ENCODE peak calls at places on chromosomes 2 and 18, in six cellular contexts. One of them, this sample, is unnamed.

GRCh38 chr2:59041139-59041538 is 800.0 kb upstream of the FANCL start:
- DNase-seq in prostate gland: no peak
- DNase-seq in colonic mucosa: no peak
- DNase-seq in ovary: no peak
- DNase-seq in PC-9: no peak
- DNase-seq in HL-60: no peak
- DNase-seq in this sample: no peak

GRCh38 chr2:138084206-138084605 is 119.9 kb downstream of the HNMT start:
- DNase-seq in prostate gland: no peak
- DNase-seq in PC-9: no peak
- DNase-seq in ovary: no peak
- DNase-seq in colonic mucosa: no peak
- DNase-seq in HL-60: no peak
- DNase-seq in this sample: no peak

GRCh38 chr2:222214885-222215284 is 83.9 kb downstream of the PAX3 start:
- DNase-seq in ovary: no peak
- DNase-seq in prostate gland: no peak
- DNase-seq in colonic mucosa: no peak
- DNase-seq in PC-9: no peak
- DNase-seq in HL-60: no peak
- DNase-seq in this sample: no peak

GRCh38 chr18:76405761-76406356 is 89.2 kb downstream of the ZNF516 start:
- DNase-seq in ovary: peak; percentile 67
- DNase-seq in HL-60: peak; percentile 54
- DNase-seq in PC-9: no peak
- DNase-seq in prostate gland: peak; percentile 70
- DNase-seq in colonic mucosa: peak; percentile 52
- DNase-seq in this sample: no peak

GRCh38 chr2:55926246-55926645 is 2.7 kb upstream of the EFEMP1 start:
- DNase-seq in PC-9: no peak
- DNase-seq in colonic mucosa: no peak
- DNase-seq in ovary: no peak
- DNase-seq in HL-60: no peak
- DNase-seq in prostate gland: no peak
- DNase-seq in this sample: no peak

GRCh38 chr18:47151457-47151856 is 1.2 kb upstream of the HDHD2 start:
- DNase-seq in prostate gland: no peak
- DNase-seq in PC-9: no peak
- DNase-seq in ovary: no peak
- DNase-seq in HL-60: no peak
- DNase-seq in colonic mucosa: no peak
- DNase-seq in this sample: no peak

GRCh38 chr18:11516988-11517630 is 92.3 kb upstream of the SLC35G4 start:
- DNase-seq in colonic mucosa: no peak
- DNase-seq in PC-9: no peak
- DNase-seq in ovary: no peak
- DNase-seq in prostate gland: no peak
- DNase-seq in HL-60: no peak
- DNase-seq in this sample: peak; percentile 63

GRCh38 chr2:71963295-71963694 is 184.4 kb downstream of the CYP26B1 start:
- DNase-seq in colonic mucosa: no peak
- DNase-seq in ovary: no peak
- DNase-seq in HL-60: no peak
- DNase-seq in PC-9: no peak
- DNase-seq in prostate gland: no peak
- DNase-seq in this sample: no peak

GRCh38 chr2:43375746-43376522 is 149.5 kb upstream of the ZFP36L2 start:
- DNase-seq in ovary: no peak
- DNase-seq in HL-60: no peak
- DNase-seq in colonic mucosa: no peak
- DNase-seq in PC-9: no peak
- DNase-seq in prostate gland: no peak
- DNase-seq in this sample: no peak

GRCh38 chr18:79771446-79772107 is 26.2 kb upstream of the KCNG2 start:
- DNase-seq in colonic mucosa: no peak
- DNase-seq in ovary: no peak
- DNase-seq in PC-9: no peak
- DNase-seq in prostate gland: no peak
- DNase-seq in HL-60: no peak
- DNase-seq in this sample: no peak

GRCh38 chr2:79275863-79276262 is 116.3 kb upstream of the REG3A start:
- DNase-seq in prostate gland: no peak
- DNase-seq in ovary: no peak
- DNase-seq in PC-9: no peak
- DNase-seq in colonic mucosa: no peak
- DNase-seq in HL-60: no peak
- DNase-seq in this sample: no peak

GRCh38 chr2:67130526-67131309 is 266.4 kb upstream of the ETAA1 start:
- DNase-seq in HL-60: no peak
- DNase-seq in PC-9: no peak
- DNase-seq in ovary: no peak
- DNase-seq in colonic mucosa: no peak
- DNase-seq in prostate gland: no peak
- DNase-seq in this sample: no peak

GRCh38 chr2:236570081-236570979 is 705 bp downstream of the ACKR3 start:
- DNase-seq in prostate gland: no peak
- DNase-seq in ovary: no peak
- DNase-seq in colonic mucosa: no peak
- DNase-seq in HL-60: no peak
- DNase-seq in PC-9: no peak
- DNase-seq in this sample: no peak

GRCh38 chr2:232368311-232368731 is 10.2 kb upstream of the ALPP start:
- DNase-seq in prostate gland: no peak
- DNase-seq in colonic mucosa: no peak
- DNase-seq in ovary: no peak
- DNase-seq in HL-60: no peak
- DNase-seq in PC-9: no peak
- DNase-seq in this sample: no peak

GRCh38 chr2:112305132-112305531 is 29.7 kb downstream of the ZC3H6 start:
- DNase-seq in ovary: no peak
- DNase-seq in prostate gland: no peak
- DNase-seq in HL-60: no peak
- DNase-seq in PC-9: no peak
- DNase-seq in colonic mucosa: no peak
- DNase-seq in this sample: no peak
- H3K27me3 ChIP-seq in ovary: no peaks in the 10 kb centered on the region
- H3K27me3 ChIP-seq in prostate gland: no peaks in the 10 kb centered on the region
- H3K27me3 ChIP-seq in HL-60: no peaks in the 10 kb centered on the region
- H3K27me3 ChIP-seq in PC-9: no peaks in the 10 kb centered on the region
- H3K27me3 ChIP-seq in colonic mucosa: no peaks in the 10 kb centered on the region
- H3K27me3 ChIP-seq in this sample: no peaks in the 10 kb centered on the region

DNA sequence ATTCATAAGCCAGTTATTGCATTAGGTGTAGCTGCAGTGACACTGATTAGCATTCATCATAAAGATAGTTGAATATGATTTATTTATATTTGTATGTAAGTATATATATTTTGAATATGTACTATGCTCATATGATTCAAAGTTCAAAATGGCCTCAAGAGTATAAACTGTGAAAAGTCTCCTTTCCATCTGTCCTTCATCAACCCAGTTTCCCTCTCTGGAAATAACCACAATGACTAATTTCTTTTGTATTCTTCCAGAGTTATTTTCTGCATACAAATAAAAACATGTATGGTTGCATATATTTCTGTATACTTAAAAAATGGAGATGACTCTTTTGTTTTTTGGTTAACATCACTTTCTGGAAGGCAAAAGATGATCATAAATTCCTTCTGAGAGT is 95.2 kb downstream of the CAMKMT start:
- DNase-seq in colonic mucosa: no peak
- DNase-seq in ovary: no peak
- DNase-seq in HL-60: no peak
- DNase-seq in prostate gland: no peak
- DNase-seq in PC-9: no peak
- DNase-seq in this sample: no peak
- H3K4me3 ChIP-seq in colonic mucosa: no peak overlapping the region
- H3K4me3 ChIP-seq in ovary: no peak overlapping the region
- H3K4me3 ChIP-seq in HL-60: no peak overlapping the region
- H3K4me3 ChIP-seq in prostate gland: no peak overlapping the region
- H3K4me3 ChIP-seq in PC-9: no peak overlapping the region
- H3K4me3 ChIP-seq in this sample: no peak overlapping the region

GRCh38 chr2:217953011-217953481 is 49.7 kb downstream of the TNS1 start:
- DNase-seq in prostate gland: no peak
- DNase-seq in colonic mucosa: no peak
- DNase-seq in ovary: peak; percentile 72
- DNase-seq in PC-9: no peak
- DNase-seq in HL-60: no peak
- DNase-seq in this sample: no peak

GRCh38 chr2:217951521-217952247 is 51.1 kb downstream of the TNS1 start:
- DNase-seq in prostate gland: no peak
- DNase-seq in colonic mucosa: no peak
- DNase-seq in ovary: peak; percentile 60
- DNase-seq in PC-9: peak; percentile 66
- DNase-seq in HL-60: no peak
- DNase-seq in this sample: no peak

GRCh38 chr2:217953531-217953932 is 49.3 kb downstream of the TNS1 start:
- DNase-seq in prostate gland: no peak
- DNase-seq in PC-9: no peak
- DNase-seq in colonic mucosa: no peak
- DNase-seq in HL-60: no peak
- DNase-seq in ovary: peak; percentile 55
- DNase-seq in this sample: no peak

GRCh38 chr2:217951091-217951490 is 51.7 kb downstream of the TNS1 start:
- DNase-seq in HL-60: no peak
- DNase-seq in colonic mucosa: no peak
- DNase-seq in prostate gland: no peak
- DNase-seq in PC-9: no peak
- DNase-seq in ovary: no peak
- DNase-seq in this sample: no peak

GRCh38 chr2:217952409-217952808 is 50.4 kb downstream of the TNS1 start:
- DNase-seq in ovary: peak; percentile 18
- DNase-seq in PC-9: no peak
- DNase-seq in colonic mucosa: no peak
- DNase-seq in HL-60: no peak
- DNase-seq in prostate gland: no peak
- DNase-seq in this sample: no peak
- H3K27ac ChIP-seq in ovary: peak overlapping the region; percentile 23
- H3K27ac ChIP-seq in PC-9: no peak overlapping the region
- H3K27ac ChIP-seq in colonic mucosa: no peak overlapping the region
- H3K27ac ChIP-seq in HL-60: no peak overlapping the region
- H3K27ac ChIP-seq in prostate gland: peak overlapping the region; percentile 72
- H3K27ac ChIP-seq in this sample: peak overlapping the region; percentile 74

DNA sequence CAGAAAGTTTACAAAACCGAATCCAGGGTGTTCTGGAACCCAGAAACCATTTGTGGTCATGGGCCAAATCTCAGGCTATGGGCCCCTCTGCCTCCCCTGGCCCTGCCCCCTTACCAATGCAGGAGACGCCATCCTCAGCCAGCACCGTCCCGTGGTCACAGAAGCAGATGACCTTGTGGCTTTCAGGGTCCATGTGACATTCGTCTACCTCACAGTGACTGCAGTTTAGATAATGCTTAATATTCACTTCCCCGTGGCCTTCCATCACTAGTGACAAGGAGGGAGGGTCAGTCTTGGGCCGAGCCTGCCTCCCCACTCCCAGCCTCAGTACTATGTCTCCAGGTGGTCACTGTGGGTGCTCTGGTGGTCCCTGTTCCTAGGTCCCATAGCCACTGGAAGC is 111.6 kb downstream of the CLIP4 start:
- DNase-seq in HL-60: no peak
- DNase-seq in PC-9: no peak
- DNase-seq in ovary: no peak
- DNase-seq in colonic mucosa: no peak
- DNase-seq in prostate gland: no peak
- DNase-seq in this sample: no peak
- H3K27me3 ChIP-seq in HL-60: peaks cover 2% of the 10 kb centered on the region
- H3K27me3 ChIP-seq in PC-9: peaks cover 40% of the 10 kb centered on the region
- H3K27me3 ChIP-seq in ovary: no peaks in the 10 kb centered on the region
- H3K27me3 ChIP-seq in colonic mucosa: no peaks in the 10 kb centered on the region
- H3K27me3 ChIP-seq in prostate gland: no peaks in the 10 kb centered on the region
- H3K27me3 ChIP-seq in this sample: no peaks in the 10 kb centered on the region

DNA sequence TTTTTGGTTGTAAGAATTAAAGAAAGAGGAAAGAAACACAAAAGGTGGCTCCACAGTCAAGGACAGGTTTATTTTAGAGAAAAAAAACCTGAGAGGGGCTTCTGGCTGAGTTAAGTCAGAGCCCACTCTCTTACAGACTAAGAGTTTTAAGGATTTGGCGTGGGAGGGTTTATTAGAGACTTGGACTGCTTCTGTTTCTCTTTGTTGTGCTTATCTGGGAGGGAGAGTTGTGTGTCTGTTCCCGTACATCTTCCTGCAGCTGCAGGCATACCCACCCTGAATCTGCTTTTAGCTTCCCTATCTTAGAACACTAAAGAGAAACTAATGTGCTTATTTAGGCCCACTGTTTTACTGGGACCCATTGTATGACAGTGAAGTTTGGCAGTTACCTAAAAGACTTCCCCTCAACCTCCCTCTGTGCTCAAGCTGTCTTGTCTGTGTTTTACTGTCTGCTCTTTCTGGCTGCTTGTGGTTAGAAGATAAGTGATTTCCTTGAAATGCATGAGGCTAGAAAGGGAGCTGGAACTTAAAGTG is 2.7 kb downstream of the RSAD2 start:
- DNase-seq in ovary: no peak
- DNase-seq in HL-60: peak; percentile 36
- DNase-seq in PC-9: no peak
- DNase-seq in colonic mucosa: no peak
- DNase-seq in prostate gland: no peak
- DNase-seq in this sample: no peak
- H3K4me3 ChIP-seq in ovary: no peak overlapping the region
- H3K4me3 ChIP-seq in HL-60: no peak overlapping the region
- H3K4me3 ChIP-seq in PC-9: no peak overlapping the region
- H3K4me3 ChIP-seq in colonic mucosa: no peak overlapping the region
- H3K4me3 ChIP-seq in prostate gland: no peak overlapping the region
- H3K4me3 ChIP-seq in this sample: no peak overlapping the region

GRCh38 chr2:151774506-151774905 is 40.2 kb upstream of the NEB start:
- DNase-seq in prostate gland: no peak
- DNase-seq in PC-9: peak; percentile 47
- DNase-seq in colonic mucosa: no peak
- DNase-seq in ovary: no peak
- DNase-seq in HL-60: no peak
- DNase-seq in this sample: no peak
- H3K27ac ChIP-seq in prostate gland: peak overlapping the region; percentile 47
- H3K27ac ChIP-seq in PC-9: no peak overlapping the region
- H3K27ac ChIP-seq in colonic mucosa: no peak overlapping the region
- H3K27ac ChIP-seq in ovary: no peak overlapping the region
- H3K27ac ChIP-seq in HL-60: no peak overlapping the region
- H3K27ac ChIP-seq in this sample: peak overlapping the region; percentile 50

This sample was measured in right atrium auricular region.